ENCODE peak calls at places on chromosomes 1 and 21, in four cellular contexts. F, I, X and Q are unnamed samples.

GRCh38 chr1:231626535-231626950 is at the start of gene DISC1:
- DNase-seq in F (peak), I (peak), X (no peak), Q (peak)

GRCh38 chr1:172117800-172118199 is 276.5 kb downstream of the DNM3 start:
- DNase-seq in F (no peak), I (no peak), X (peak), Q (no peak)

GRCh38 chr1:51290489-51290847 is 39.9 kb downstream of the TTC39A start:
- DNase-seq in F (no peak), I (no peak), X (no peak), Q (no peak)

GRCh38 chr1:26789953-26790352 is 2.2 kb downstream of the PIGV start:
- DNase-seq in F (no peak), I (no peak), X (no peak), Q (no peak)

GRCh38 chr1:184684285-184685077 is 70.2 kb downstream of the EDEM3 start:
- DNase-seq in F (no peak), I (no peak), X (no peak), Q (no peak)

GRCh38 chr1:180909005-180909414 is 3.7 kb upstream of the KIAA1614 start:
- DNase-seq in F (no peak), I (no peak), X (peak), Q (no peak)

GRCh38 chr21:39137248-39138186 is 45.7 kb downstream of the PSMG1 start:
- DNase-seq in F (peak), I (no peak), X (no peak), Q (no peak)

GRCh38 chr21:45129231-45129923 is 55.0 kb downstream of the ADARB1 start:
- DNase-seq in F (no peak), I (no peak), X (no peak), Q (no peak)

GRCh38 chr1:2970311-2971145 is 50.7 kb upstream of the ACTRT2 start:
- DNase-seq in F (no peak), I (no peak), X (no peak), Q (no peak)

GRCh38 chr1:91502882-91503184 is 2.2 kb downstream of the CDC7 start:
- DNase-seq in F (no peak), I (no peak), X (no peak), Q (peak)

GRCh38 chr1:78919150-78919549 is 87.4 kb downstream of the ADGRL4 start:
- DNase-seq in F (peak), I (no peak), X (no peak), Q (no peak)

GRCh38 chr1:207811319-207811718 is 59.5 kb downstream of the CD46 start:
- DNase-seq in F (no peak), I (no peak), X (no peak), Q (no peak)

GRCh38 chr1:47481936-47482335 is 44.1 kb downstream of the FOXD2 start:
- DNase-seq in F (no peak), I (no peak), X (no peak), Q (no peak)

GRCh38 chr1:47474278-47475193 is 36.7 kb downstream of the FOXD2 start:
- DNase-seq in F (no peak), I (no peak), X (no peak), Q (no peak)

GRCh38 chr1:47479664-47480063 is 41.8 kb downstream of the FOXD2 start:
- DNase-seq in F (no peak), I (no peak), X (no peak), Q (no peak)

GRCh38 chr1:47478090-47478489 is 40.2 kb downstream of the FOXD2 start:
- DNase-seq in F (no peak), I (no peak), X (no peak), Q (no peak)

DNA sequence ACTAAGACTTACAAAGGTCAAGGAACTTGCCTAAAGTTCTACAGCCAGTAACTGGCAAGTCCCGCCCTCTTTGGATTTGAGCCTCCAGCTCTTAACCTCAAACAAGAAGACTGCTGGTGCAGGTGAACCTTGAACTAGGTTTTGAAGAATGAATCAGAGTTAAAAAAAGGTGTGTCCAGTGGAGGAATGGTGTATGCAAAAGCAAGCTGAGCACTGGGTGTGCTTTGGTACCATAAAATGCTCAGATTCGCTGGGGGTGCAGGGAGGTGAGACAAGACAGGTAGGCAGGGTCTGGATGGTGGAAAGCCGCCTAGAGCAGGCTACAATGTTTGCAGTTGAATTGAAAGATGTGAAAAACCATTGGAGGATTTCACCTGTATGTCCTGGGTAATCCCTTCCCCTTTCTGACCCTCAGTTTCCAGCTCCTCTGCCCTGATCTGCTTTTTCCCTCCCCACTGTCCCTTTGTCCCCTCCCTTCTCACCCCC is 39.8 kb downstream of the FOXD2 start:
- DNase-seq in F (no peak), I (no peak), X (no peak), Q (no peak)
- TF ChIP-seq REST in F (no peak), I (no peak), X (no peak), Q (no peak)

DNA sequence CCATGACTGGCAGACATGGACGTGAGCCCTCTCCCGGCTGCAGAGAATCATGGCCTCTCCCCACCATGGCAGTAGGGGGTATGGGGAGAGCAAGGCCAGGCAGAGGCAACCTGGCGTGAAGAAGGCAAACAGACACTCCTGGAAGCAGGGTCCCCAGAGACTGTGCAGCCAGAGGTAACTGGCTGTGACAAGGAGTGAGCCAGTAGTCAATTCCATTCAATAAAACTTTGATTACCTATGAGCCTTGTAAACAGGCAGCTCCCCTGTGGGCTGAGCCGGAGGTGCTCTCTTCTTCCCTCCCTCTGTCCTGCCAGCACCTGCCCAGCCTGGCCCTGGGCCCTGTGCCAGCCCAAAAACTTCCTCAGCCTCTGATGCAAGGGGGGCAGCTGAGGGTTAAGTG is 35.8 kb downstream of the LRRN2 start:
- DNase-seq in F (no peak), I (no peak), X (no peak), Q (no peak)
- H3K27ac ChIP-seq in F (no peak), I (no peak), X (no peak), Q (no peak)

GRCh38 chr1:17696417-17697301 is 58.5 kb upstream of the ACTL8 start:
- DNase-seq in F (peak), I (peak), X (no peak), Q (no peak)
- TF ChIP-seq CTCF in F (peak), I (peak), X (no peak), Q (no peak)

DNA sequence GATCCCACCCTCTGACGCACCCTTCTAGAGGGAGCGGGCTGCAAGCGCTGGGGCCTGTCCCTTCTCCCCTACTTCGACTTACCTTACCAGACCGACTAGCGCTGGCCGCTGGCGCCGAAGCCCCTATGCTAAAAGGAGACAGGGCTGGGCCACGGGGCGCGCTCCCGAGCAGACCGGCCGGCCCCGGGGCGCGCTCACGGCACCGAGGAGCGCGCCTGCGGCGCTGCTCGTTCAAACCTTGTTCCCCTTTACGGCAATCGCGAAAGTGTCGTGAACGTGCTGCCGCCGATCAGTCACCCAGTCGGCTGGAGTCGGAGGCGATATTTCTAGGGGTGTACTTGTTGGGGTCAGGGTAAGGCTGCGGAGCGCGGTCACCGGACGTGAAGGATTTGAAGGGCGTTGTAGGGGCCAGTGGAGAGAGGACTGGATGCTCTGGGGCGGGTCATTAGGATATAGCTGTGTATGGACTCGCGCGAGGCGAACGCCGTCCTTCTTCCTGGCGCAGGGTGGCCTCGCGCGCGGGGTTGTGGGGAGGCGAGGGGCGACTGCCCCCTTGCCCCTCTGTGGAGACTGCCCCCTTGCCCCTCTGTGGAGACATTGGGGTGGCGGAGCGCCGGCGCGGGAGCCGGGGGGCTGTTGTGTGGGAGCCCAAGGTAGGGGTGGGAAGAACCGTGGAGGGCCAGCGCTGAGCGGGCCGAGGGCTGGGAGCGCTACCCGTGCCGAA is at the start of the genes CEPT1 and DRAM2:
- DNase-seq in F (peak), I (peak), X (peak), Q (peak)
- TF ChIP-seq REST in F (no peak), I (no peak), X (no peak), Q (no peak)

DNA sequence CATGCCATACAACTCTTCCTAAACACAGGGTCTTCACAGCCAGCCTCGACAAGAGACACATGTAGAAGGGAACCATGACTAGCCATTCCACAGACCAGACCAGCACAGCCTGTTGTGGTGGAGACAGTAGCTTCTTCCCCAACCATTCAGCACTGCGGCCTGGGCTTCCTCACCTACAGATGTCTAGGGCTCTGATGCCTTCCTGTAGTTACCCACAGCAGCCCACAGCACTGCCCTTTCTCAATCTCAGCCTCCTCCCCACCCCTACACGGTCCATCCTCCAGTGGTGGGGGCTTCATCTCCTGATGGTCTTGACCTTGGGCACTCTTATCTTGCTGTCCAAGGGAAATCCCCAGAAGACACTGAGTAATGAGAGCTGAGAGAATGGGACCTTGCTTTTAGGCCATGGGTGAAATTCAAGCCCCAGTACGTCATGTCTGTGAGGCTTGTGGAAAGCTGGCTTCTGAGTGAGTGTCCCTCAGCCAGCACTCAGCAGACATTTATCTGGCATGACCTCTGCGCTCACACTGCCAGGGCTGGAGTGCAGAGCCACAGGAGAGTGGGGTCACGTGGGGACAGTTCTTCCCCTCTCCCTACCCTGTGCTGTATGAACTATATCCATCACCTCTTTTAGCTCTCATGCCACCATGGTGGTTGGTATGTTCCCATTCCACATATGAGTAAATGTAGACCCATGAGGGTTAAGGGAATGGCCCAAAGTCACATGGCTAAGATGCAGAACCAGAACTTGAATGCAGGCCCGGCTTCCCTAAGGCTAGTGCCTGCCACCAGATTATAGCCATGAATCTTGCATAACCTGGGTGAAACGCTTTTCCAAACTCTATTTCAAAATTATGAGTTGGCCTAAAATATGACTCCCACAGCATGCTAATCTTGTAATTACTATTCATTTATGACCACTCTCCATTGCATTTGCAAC is 104.7 kb downstream of the HIVEP3 start:
- DNase-seq in F (no peak), I (no peak), X (no peak), Q (no peak)
- H3K27ac ChIP-seq in F (no peak), I (no peak), X (no peak), Q (no peak)

GRCh38 chr1:202012544-202013478 is 2.4 kb downstream of the ELF3 start:
- DNase-seq in F (no peak), I (no peak), X (no peak), Q (no peak)

GRCh38 chr1:202007703-202008489 is 2.5 kb upstream of the ELF3 start:
- DNase-seq in F (peak), I (peak), X (no peak), Q (no peak)

GRCh38 chr1:202011994-202012393 is 1.6 kb downstream of the ELF3 start:
- DNase-seq in F (no peak), I (no peak), X (no peak), Q (no peak)

GRCh38 chr1:202009326-202010031 is 908 bp upstream of the ELF3 start:
- DNase-seq in F (peak), I (peak), X (peak), Q (peak)

GRCh38 chr1:202010042-202011015 is at the start of gene ELF3:
- DNase-seq in F (peak), I (peak), X (peak), Q (no peak)
- TF ChIP-seq CTCF in F (no peak), I (no peak), X (no peak), Q (no peak)

DNA sequence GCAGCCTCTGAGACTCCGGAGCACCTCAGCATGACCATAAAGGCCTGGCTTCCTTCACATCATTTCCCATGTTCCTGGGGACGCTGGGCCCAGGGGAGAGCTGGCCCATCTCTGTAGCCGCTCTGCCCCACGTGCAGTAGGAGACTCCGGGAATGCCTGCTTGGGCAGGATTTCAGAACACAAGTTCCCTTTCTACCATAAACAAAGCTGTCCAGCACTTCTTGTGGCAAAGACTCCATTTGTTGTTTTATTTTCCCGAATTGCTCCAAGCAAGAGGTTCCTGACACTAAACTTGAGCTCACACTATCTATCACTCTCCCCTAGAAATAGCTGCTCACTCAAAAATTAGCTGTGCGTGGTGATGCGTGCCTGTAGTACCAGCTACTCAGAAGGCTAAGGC is 21.9 kb downstream of the CHD5 start:
- DNase-seq in F (no peak), I (no peak), X (no peak), Q (no peak)
- TF ChIP-seq REST in F (no peak), I (no peak), X (no peak), Q (no peak)

GRCh38 chr1:154445040-154445472 is 39.9 kb downstream of the IL6R start:
- DNase-seq in F (no peak), I (no peak), X (peak), Q (no peak)
- H3K27ac ChIP-seq in F (no peak), I (no peak), X (no peak), Q (no peak)

GRCh38 chr1:161238039-161238473 is at the start of gene NR1I3:
- DNase-seq in F (no peak), I (no peak), X (no peak), Q (no peak)

GRCh38 chr1:161244888-161245287 is 6.9 kb upstream of the NR1I3 start:
- DNase-seq in F (no peak), I (no peak), X (no peak), Q (no peak)

GRCh38 chr1:161235957-161236775 is 1.8 kb downstream of the NR1I3 start:
- DNase-seq in F (no peak), I (no peak), X (no peak), Q (no peak)

GRCh38 chr1:161242313-161242712 is 4.3 kb upstream of the NR1I3 start:
- DNase-seq in F (no peak), I (no peak), X (no peak), Q (no peak)

GRCh38 chr1:161241682-161242081 is 3.7 kb upstream of the NR1I3 start:
- DNase-seq in F (no peak), I (no peak), X (no peak), Q (no peak)
- TF ChIP-seq CTCF in F (no peak), I (no peak), X (no peak), Q (no peak)